ENCODE peak calls at places on chromosomes 11 and 22, in nine cellular contexts. J is adipocyte; T is CD4-positive, alpha-beta memory T cell; N is GM12865; W is tibial artery; U is lower leg skin; M is AG09309; B is K562; D is HFF-Myc. Z is an unnamed sample.

GRCh38 chr11:86726118-86726748 is 53.8 kb upstream of the ME3 start:
- DNase-seq in W (no peak), J (no peak), D (no peak), U (no peak), N (no peak), M (no peak), T (no peak), B (no peak), Z (peak; percentile 59)

GRCh38 chr11:113105584-113105983 is 144.4 kb downstream of the NCAM1 start:
- DNase-seq in B (no peak), W (no peak), M (no peak), N (no peak), D (no peak), J (no peak), U (no peak), T (no peak), Z (no peak)

GRCh38 chr22:46081036-46081830 is 69.1 kb upstream of the PPARA start:
- DNase-seq in D (no peak), J (no peak), N (no peak), U (no peak), B (no peak), W (peak; percentile 26), M (no peak), T (no peak), Z (no peak)

GRCh38 chr22:22857607-22858558 is 29.7 kb upstream of the IGLL5 start:
- DNase-seq in B (peak; percentile 38), W (no peak), U (no peak), N (peak; percentile 46), D (no peak), M (no peak), J (no peak), T (no peak), Z (no peak)

GRCh38 chr11:35040221-35040942 is 98.6 kb upstream of the CD44 start:
- DNase-seq in B (peak; percentile 46), U (no peak), D (no peak), W (no peak), T (peak; percentile 87), N (peak; percentile 87), M (no peak), J (peak; percentile 29), Z (peak; percentile 77)

GRCh38 chr11:105144887-105145286 is 5.3 kb upstream of the CARD18 start:
- DNase-seq in B (no peak), U (no peak), T (no peak), D (no peak), W (no peak), N (no peak), M (peak; percentile 31), J (peak; percentile 81), Z (peak; percentile 78)

GRCh38 chr11:57100638-57101312 is 81.0 kb upstream of the LRRC55 start:
- DNase-seq in D (no peak), N (no peak), T (no peak), J (no peak), U (no peak), M (no peak), B (no peak), W (no peak), Z (no peak)

GRCh38 chr22:47310601-47311000 is 548.2 kb downstream of the TBC1D22A start:
- DNase-seq in T (no peak), D (no peak), M (no peak), J (no peak), N (no peak), U (no peak), W (no peak), B (no peak), Z (no peak)

GRCh38 chr11:69665669-69666068 is 9.5 kb downstream of the LTO1 start:
- DNase-seq in U (no peak), B (no peak), N (no peak), W (peak; percentile 7), D (no peak), T (no peak), J (no peak), M (no peak), Z (no peak)

GRCh38 chr22:43627485-43628252 is 184.4 kb downstream of the EFCAB6 start:
- DNase-seq in J (no peak), D (no peak), U (no peak), W (no peak), M (no peak), B (no peak), N (no peak), T (no peak), Z (no peak)

DNA sequence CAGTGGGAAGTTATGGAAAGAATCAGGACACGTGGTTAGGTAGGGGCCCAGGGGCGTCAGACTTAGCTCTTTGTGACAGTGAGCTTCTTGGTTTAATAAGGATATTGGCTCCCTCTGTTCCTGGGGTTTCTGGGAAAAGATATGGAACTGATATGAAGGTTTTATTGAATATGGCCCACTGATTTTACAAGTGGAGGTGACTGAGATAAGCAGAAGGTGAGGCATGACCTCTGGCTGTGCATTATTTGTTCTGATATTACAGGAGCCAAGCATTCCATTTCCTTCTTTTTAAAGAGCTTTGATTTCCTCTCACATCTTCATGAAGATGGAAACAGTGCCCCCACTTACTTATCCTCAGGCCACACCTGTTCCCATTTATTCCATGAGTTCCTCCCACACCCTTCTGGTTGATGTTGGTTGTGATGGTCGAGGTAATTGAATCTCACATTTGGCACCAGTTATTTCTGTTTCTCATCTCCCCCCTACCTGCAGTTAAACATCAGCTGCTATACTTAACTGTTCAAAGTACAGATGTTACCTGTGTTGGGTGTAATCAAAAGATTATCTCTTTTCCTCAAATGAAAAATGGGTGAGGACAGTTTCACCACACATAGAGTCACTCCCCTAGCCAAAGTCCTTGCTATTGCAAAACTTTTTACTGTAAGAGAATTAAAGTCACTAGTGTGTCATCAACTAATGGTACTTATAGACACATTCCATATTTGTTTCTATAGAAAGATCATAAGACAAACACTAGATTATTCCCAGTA is 1.8 kb downstream of the TMEM45B start:
- DNase-seq in J (no peak), W (no peak), M (no peak), N (no peak), D (no peak), B (no peak), T (no peak), U (no peak), Z (no peak)
- H3K4me3 ChIP-seq in J (no peak overlapping the region), W (no peak overlapping the region), M (no peak overlapping the region), N (no peak overlapping the region), D (no peak overlapping the region), B (no peak overlapping the region), T (no peak overlapping the region), U (no peak overlapping the region), Z (no peak overlapping the region)

GRCh38 chr22:38705235-38706100 is at the start of gene GTPBP1:
- DNase-seq in B (peak; percentile 96), J (peak; percentile 100), T (peak; percentile 100), W (peak; percentile 100), U (peak; percentile 100), M (peak; percentile 100), N (peak; percentile 100), D (peak; percentile 100), Z (peak; percentile 100)

GRCh38 chr22:38706885-38707180 is 1.1 kb downstream of the GTPBP1 start:
- DNase-seq in B (no peak), W (no peak), D (no peak), U (no peak), N (no peak), M (no peak), J (peak; percentile 57), T (no peak), Z (no peak)

GRCh38 chr22:38707984-38708383 is 2.2 kb downstream of the GTPBP1 start:
- DNase-seq in W (no peak), J (no peak), D (no peak), M (no peak), U (no peak), T (no peak), B (no peak), N (no peak), Z (no peak)

GRCh38 chr22:38706101-38706884 is 549 bp downstream of the GTPBP1 start:
- DNase-seq in U (peak; percentile 32), M (no peak), B (no peak), N (peak; percentile 49), W (peak; percentile 47), J (peak; percentile 78), D (no peak), T (peak; percentile 36), Z (peak; percentile 35)

DNA sequence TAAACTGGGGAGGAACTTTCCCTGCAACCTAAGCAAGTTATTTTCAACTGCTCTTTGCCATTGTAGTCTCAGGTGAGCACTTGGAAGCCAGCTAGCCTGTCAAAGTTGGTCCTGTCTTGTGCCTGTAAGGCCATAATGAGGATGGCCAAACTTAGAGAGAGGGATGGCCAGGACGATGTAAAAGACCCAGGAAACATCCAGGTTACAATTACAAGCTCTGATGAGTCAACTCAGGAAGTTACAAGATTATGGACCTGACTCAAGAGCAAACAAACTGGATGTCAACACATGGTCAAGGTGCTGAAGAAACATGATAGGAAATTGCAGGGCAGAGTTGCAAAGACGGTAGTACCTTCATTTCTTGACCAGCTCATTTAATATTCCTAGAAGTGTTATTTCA is 1.6 kb downstream of the GTPBP1 start:
- DNase-seq in J (peak; percentile 51), N (peak; percentile 33), U (no peak), T (no peak), D (peak; percentile 25), M (no peak), B (peak; percentile 39), W (no peak), Z (peak; percentile 32)
- H3K4me3 ChIP-seq in J (peak overlapping the region; percentile 83), N (peak overlapping the region; percentile 79), U (no peak overlapping the region), T (peak overlapping the region; percentile 6), D (peak overlapping the region; percentile 61), M (peak overlapping the region; percentile 91), B (peak overlapping the region; percentile 94), W (peak overlapping the region; percentile 97), Z (peak overlapping the region; percentile 95)

DNA sequence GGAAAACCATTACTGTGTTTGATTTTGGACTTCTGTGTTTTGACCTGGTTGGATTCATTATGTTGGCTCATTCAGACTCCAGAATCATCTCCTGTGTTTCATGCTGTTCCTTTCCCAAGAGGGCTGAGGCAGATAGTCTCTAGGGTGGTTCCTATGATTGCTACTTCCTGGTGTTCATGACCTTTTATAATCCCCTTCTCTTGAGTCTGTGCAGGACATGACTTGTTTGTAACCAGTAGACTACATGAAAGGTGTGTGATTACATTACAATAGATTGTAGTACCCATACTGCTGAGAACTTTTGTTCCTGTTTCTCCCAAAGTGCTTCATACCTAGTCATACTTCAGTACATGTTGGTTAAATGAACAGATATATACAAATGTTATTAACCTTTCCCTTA is 700.6 kb downstream of the METTL15 start:
- DNase-seq in W (no peak), M (no peak), J (no peak), U (no peak), N (no peak), D (no peak), B (no peak), T (no peak), Z (peak; percentile 19)
- H3K4me3 ChIP-seq in W (no peak overlapping the region), M (no peak overlapping the region), J (no peak overlapping the region), U (no peak overlapping the region), N (no peak overlapping the region), D (no peak overlapping the region), B (no peak overlapping the region), T (no peak overlapping the region), Z (no peak overlapping the region)

DNA sequence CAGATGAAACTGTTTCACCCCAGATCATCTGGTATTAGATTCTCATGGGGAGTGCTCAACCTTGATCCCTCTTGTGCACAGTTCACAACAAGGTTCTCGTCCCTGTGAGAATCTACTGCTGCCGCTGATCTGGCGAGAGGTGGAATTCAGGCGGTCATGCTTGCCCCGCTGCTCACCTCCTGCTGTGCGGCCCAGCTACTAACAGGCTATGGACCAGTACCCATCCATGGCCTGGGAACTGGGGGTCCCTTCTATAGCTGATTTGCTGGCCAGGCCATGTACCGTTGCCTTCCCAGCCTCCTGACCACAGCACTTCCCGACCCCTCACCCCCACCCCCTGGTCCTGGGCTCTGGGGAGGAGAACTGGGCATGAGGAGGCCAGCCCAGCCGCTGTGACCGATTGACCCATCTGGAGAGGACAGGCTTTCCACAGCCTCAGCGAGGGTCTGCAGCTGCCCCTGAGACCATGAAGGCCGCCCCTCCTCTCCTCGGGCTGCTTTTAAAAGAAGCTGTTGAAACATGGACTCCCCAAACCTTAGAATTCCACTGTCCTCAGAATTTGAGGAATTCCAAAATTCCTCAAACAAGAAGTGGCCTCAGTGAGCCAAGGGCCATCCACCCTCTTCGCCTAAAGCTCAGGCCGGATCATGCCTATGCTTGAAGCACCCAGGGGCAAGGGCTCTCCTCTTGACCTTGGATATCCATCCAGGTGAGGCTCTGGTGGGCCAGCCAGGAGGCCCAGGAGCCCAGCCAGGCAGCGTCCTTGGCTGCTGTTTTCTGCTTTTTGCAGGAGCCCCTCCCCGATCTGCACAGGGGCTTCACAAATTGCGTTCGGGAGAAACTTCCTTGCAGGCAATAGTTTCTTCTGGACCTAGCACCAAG is 2.4 kb downstream of the PHLDA2 start:
- DNase-seq in J (no peak), M (no peak), D (no peak), B (no peak), W (no peak), N (no peak), U (no peak), T (no peak), Z (no peak)
- H3K4me3 ChIP-seq in J (no peak overlapping the region), M (no peak overlapping the region), D (peak overlapping the region; percentile 83), B (no peak overlapping the region), W (no peak overlapping the region), N (no peak overlapping the region), U (no peak overlapping the region), T (no peak overlapping the region), Z (no peak overlapping the region)

Z was measured in cardiac fibroblast.